ENCODE peak calls at places on chromosomes 5 and 9, in seven cellular contexts. J is neuronal stem cell, U is H9, E is IMR-90, A is mesendoderm, P is H1, R is trophoblast cell. S is an unnamed sample.

GRCh38 chr5:43412151-43412550 is at the start of gene CCL28:
- DNase-seq in U (no peak), R (no peak), A (no peak), E (no peak), P (no peak), J (no peak), S (no peak)

GRCh38 chr5:79236970-79237734 is 1.2 kb downstream of the JMY start:
- DNase-seq in R (peak), E (peak), U (peak), J (peak), A (peak), P (peak), S (peak)

GRCh38 chr5:115433918-115434317 is 110.7 kb downstream of the FEM1C start:
- DNase-seq in J (no peak), R (no peak), U (no peak), A (no peak), P (no peak), E (peak), S (peak)

GRCh38 chr5:82799346-82800077 is 277.7 kb downstream of the TMEM167A start:
- DNase-seq in J (no peak), A (no peak), P (no peak), R (no peak), E (no peak), U (no peak), S (no peak)

GRCh38 chr5:171724771-171725609 is 60.6 kb upstream of the SMIM23 start:
- DNase-seq in E (no peak), P (peak), A (peak), J (no peak), R (no peak), U (no peak), S (no peak)

GRCh38 chr5:59142927-59143326 is 560.1 kb downstream of the RAB3C start:
- DNase-seq in P (no peak), A (no peak), U (no peak), E (no peak), R (no peak), J (no peak), S (no peak)

GRCh38 chr9:98091735-98092632 is 27.0 kb downstream of the TRIM14 start:
- DNase-seq in U (peak), R (peak), J (no peak), E (peak), P (peak), A (peak), S (peak)

GRCh38 chr9:19994296-19994695 is 205.5 kb upstream of the SLC24A2 start:
- DNase-seq in R (no peak), A (no peak), P (no peak), U (no peak), E (no peak), J (no peak), S (no peak)

GRCh38 chr9:37030591-37030939 is 3.5 kb downstream of the PAX5 start:
- DNase-seq in R (no peak), E (no peak), J (no peak), A (peak), P (no peak), U (peak), S (no peak)

GRCh38 chr5:52682492-52682891 is 105.2 kb upstream of the ITGA1 start:
- DNase-seq in P (peak), J (no peak), U (peak), R (no peak), E (no peak), A (peak), S (no peak)

GRCh38 chr5:116532762-116533525 is 41.7 kb downstream of the SEMA6A start:
- DNase-seq in A (peak), P (no peak), E (no peak), U (no peak), J (no peak), R (no peak), S (no peak)

GRCh38 chr9:137303893-137304382 is 1.9 kb upstream of the NRARP start:
- DNase-seq in J (no peak), A (no peak), E (no peak), P (peak), U (peak), R (no peak), S (no peak)

GRCh38 chr5:80198399-80198798 is 57.4 kb downstream of the SERINC5 start:
- DNase-seq in A (no peak), R (no peak), J (no peak), E (no peak), P (no peak), U (no peak), S (no peak)

GRCh38 chr5:175597718-175598117 is 60.2 kb upstream of the HRH2 start:
- DNase-seq in J (no peak), R (no peak), E (no peak), P (no peak), U (no peak), A (no peak), S (no peak)

GRCh38 chr5:95891499-95891898 is 69.0 kb upstream of the GLRX start:
- DNase-seq in R (no peak), U (no peak), J (no peak), P (no peak), E (no peak), A (no peak), S (no peak)

GRCh38 chr9:93194584-93194983 is 10.6 kb downstream of the WNK2 start:
- DNase-seq in U (no peak), A (no peak), R (no peak), E (no peak), J (no peak), P (no peak), S (no peak)

GRCh38 chr5:37838933-37839341 is 904 bp downstream of the GDNF start:
- DNase-seq in R (no peak), P (peak), U (peak), J (no peak), A (peak), E (no peak), S (no peak)

GRCh38 chr9:133051966-133052539 is 9.7 kb upstream of the CEL start:
- DNase-seq in E (no peak), A (no peak), J (no peak), P (no peak), R (no peak), U (no peak), S (no peak)
- H2BK5ac ChIP-seq in E (no peak), A (no peak), J (no peak), P (no peak), R (no peak), U (no peak), S (no peak)

DNA sequence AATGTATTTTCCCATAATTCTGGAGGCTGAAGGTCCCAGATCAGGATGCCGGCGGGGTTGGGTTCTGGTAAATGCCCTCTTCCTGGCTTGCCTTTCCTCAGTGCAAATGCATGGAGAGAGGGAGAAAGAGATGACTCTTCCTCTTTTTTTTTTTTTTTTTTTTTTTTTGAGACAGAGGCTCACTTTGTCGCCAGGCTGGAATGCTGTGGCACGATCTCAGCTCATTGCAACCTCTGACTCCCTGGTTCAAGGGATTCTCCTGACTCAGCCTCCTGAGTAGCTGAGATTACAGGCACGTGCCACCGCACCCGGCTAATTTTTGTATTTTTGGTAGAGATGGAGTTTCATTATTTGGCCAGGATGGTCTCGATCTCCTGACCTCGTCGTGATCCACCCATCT is 300.0 kb upstream of the TAS2R1 start:
- DNase-seq in R (no peak), P (no peak), J (no peak), A (no peak), U (no peak), E (peak), S (no peak)
- H4K8ac ChIP-seq in R (no peak), P (no peak), J (no peak), A (no peak), U (no peak), E (no peak), S (no peak)

GRCh38 chr5:12848709-12849108 is 944.5 kb upstream of the CTNND2 start:
- DNase-seq in R (peak), E (no peak), U (no peak), J (no peak), A (no peak), P (no peak), S (no peak)
- H2BK5ac ChIP-seq in R (no peak), E (no peak), U (no peak), J (no peak), A (no peak), P (no peak), S (no peak)

GRCh38 chr9:1421436-1421835 is 371.3 kb downstream of the DMRT2 start:
- DNase-seq in J (no peak), R (peak), E (no peak), A (no peak), P (no peak), U (no peak), S (no peak)
- H4K8ac ChIP-seq in J (no peak), R (no peak), E (no peak), A (no peak), P (no peak), U (no peak), S (no peak)

DNA sequence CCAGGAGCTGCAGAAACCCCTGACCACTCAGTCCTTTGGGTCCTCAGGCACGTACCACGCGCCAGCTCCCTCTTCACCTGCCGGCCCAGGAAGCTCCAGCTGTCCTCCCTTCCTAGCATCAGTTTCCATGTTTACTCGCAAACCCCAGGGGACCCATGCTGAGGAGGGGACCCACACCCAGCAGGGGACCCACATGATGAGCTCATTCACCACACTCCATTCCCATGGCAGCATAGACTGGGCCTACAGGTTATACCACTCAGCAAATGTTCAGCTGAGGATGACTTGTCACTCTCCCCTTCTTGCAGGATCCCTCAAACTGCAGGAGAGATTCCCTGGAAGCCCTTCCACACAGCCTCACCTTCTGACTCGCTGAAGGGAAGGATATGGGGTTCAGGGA is 73.5 kb upstream of the GALNT10 start:
- DNase-seq in R (no peak), E (no peak), U (no peak), P (no peak), J (no peak), A (peak), S (no peak)
- H2BK5ac ChIP-seq in R (no peak), E (no peak), U (no peak), P (no peak), J (no peak), A (no peak), S (no peak)

GRCh38 chr9:116380496-116380995 is 227.0 kb downstream of the PAPPA start:
- DNase-seq in R (no peak), U (no peak), A (no peak), J (no peak), P (no peak), E (no peak), S (peak)
- H4K8ac ChIP-seq in R (no peak), U (no peak), A (no peak), J (no peak), P (no peak), E (no peak), S (no peak)

DNA sequence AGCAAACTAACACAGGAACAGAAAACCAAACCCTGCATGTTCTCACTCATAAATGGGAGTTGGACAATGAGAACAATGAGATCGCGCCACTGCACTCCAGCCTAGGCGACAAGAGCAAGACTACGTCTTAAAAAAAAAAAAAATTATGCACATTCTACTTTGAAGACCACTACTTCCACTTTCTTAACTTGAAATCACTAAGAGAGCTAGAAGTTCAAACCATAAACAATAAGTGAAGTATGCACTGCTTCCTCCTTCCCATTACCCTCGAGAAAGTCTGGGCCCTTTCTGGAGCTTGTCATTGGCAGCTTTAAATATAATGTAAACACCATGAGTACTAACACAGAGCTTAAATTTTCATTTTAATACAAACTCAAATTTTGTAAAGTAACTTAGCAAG is 94.9 kb downstream of the TLE1 start:
- DNase-seq in A (no peak), P (no peak), R (no peak), U (no peak), J (no peak), E (no peak), S (no peak)
- H2BK5ac ChIP-seq in A (no peak), P (no peak), R (no peak), U (no peak), J (no peak), E (no peak), S (no peak)

DNA sequence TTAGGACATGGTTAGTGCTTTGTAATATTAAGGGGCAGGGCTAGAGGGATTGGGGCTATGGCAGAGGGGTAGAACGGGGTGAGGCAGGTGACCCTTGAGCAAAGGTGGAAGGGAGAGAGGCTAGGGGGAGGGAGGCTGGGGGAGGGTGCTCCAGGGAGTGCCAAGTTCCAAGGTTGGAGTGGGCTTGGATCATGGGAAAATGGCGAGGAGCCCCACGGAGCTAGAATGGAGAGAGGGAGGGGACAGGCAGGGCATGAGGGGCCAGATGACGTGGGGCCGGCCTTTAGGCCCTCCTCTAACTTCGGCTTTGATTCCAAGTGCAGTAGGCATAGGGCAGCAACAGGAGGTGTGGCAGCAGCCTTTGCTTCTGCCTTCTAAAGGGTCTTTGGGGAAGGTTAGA is 171.8 kb upstream of the PANK3 start:
- DNase-seq in E (no peak), A (no peak), P (no peak), R (no peak), J (no peak), U (no peak), S (no peak)
- H4K8ac ChIP-seq in E (no peak), A (no peak), P (no peak), R (no peak), J (no peak), U (no peak), S (no peak)

GRCh38 chr5:158589939-158590338 is 509.8 kb downstream of the EBF1 start:
- DNase-seq in R (no peak), E (no peak), U (no peak), P (no peak), A (no peak), J (no peak), S (no peak)
- H2BK5ac ChIP-seq in R (no peak), E (no peak), U (no peak), P (no peak), A (no peak), J (no peak), S (no peak)

S was measured in mesenchymal stem cell.